ENCODE peak calls at places on chromosomes 12 and 14, in ten cellular contexts. K is activated CD4-positive, alpha-beta T cell treated with anti-CD3 and anti-CD28 coated beads, Interleukin-2, amount 50 U/mL, for 1 hour; F is lower leg skin; E is HFFc6; R is T-helper 17 cell; I is CD8-positive, alpha-beta memory T cell; L is T-helper 2 cell; J is neural progenitor cell; B is activated CD4-positive, CD25-positive, alpha-beta regulatory T cell; H is lung. T is an unnamed sample.

GRCh38 chr12:82688619-82689018 is 1.9 kb downstream of the TMTC2 start:
- DNase-seq in F (no peak), H (no peak), B (no peak), J (peak; percentile 15), L (no peak), R (no peak), I (no peak), E (no peak), K (no peak), T (no peak)

GRCh38 chr12:48106574-48107251 is 834 bp upstream of the SENP1 start:
- DNase-seq in K (no peak), H (no peak), I (no peak), E (no peak), L (no peak), R (no peak), F (no peak), J (no peak), B (no peak), T (peak; percentile 15)

GRCh38 chr12:6373022-6373787 is 2.2 kb downstream of the SCNN1A start:
- DNase-seq in K (no peak), I (no peak), H (no peak), L (no peak), E (no peak), J (no peak), F (no peak), B (no peak), R (no peak), T (no peak)

GRCh38 chr12:131598717-131599116 is 112.2 kb upstream of the SFSWAP start:
- DNase-seq in J (no peak), L (no peak), H (no peak), R (no peak), I (no peak), B (no peak), F (no peak), K (no peak), E (no peak), T (no peak)

GRCh38 chr12:57523706-57524614 is 1.3 kb downstream of the MBD6 start:
- DNase-seq in K (no peak), F (no peak), E (no peak), B (no peak), R (no peak), J (no peak), L (no peak), H (no peak), I (no peak), T (no peak)

GRCh38 chr12:2017724-2018337 is 13.6 kb upstream of the DCP1B start:
- DNase-seq in R (no peak), J (peak; percentile 49), B (no peak), H (no peak), F (no peak), E (no peak), L (no peak), I (no peak), K (no peak), T (no peak)

GRCh38 chr14:88914956-88915355 is 90.5 kb downstream of the TTC8 start:
- DNase-seq in L (no peak), E (no peak), B (no peak), F (no peak), I (no peak), J (no peak), H (no peak), R (no peak), K (no peak), T (no peak)

GRCh38 chr14:54786191-54786755 is 116.4 kb downstream of the GCH1 start:
- DNase-seq in E (no peak), H (no peak), F (no peak), I (no peak), R (no peak), B (no peak), L (no peak), J (no peak), K (no peak), T (no peak)

GRCh38 chr12:12733118-12733517 is 15.9 kb downstream of the CDKN1B start:
- DNase-seq in B (no peak), R (no peak), H (no peak), E (no peak), J (no peak), F (no peak), K (no peak), I (no peak), L (no peak), T (no peak)

GRCh38 chr12:126847005-126847629 is 1419.9 kb upstream of the TMEM132C start:
- DNase-seq in B (no peak), K (no peak), R (no peak), J (no peak), H (no peak), I (no peak), E (no peak), F (no peak), L (no peak), T (no peak)

GRCh38 chr12:14325716-14326343 is 39.7 kb upstream of the ATF7IP start:
- DNase-seq in E (no peak), F (no peak), H (no peak), R (no peak), I (no peak), B (no peak), L (no peak), K (no peak), J (no peak), T (no peak)

GRCh38 chr12:120101617-120102016 is 14.9 kb downstream of the RAB35 start:
- DNase-seq in R (no peak), K (no peak), L (no peak), F (no peak), H (no peak), J (no peak), I (no peak), E (no peak), B (no peak), T (no peak)

GRCh38 chr12:65355461-65355860 is 77.0 kb downstream of the MSRB3 start:
- DNase-seq in H (no peak), L (no peak), E (no peak), K (no peak), R (no peak), B (no peak), I (no peak), F (no peak), J (no peak), T (no peak)

GRCh38 chr12:92369643-92370042 is 224.0 kb upstream of the BTG1 start:
- DNase-seq in L (no peak), E (peak; percentile 94), J (no peak), F (no peak), K (no peak), I (no peak), R (no peak), B (no peak), H (no peak), T (no peak)

GRCh38 chr12:132124766-132125425 is 19.2 kb downstream of the DDX51 start:
- DNase-seq in L (no peak), I (no peak), F (no peak), B (no peak), J (no peak), K (no peak), H (no peak), E (no peak), R (no peak), T (no peak)

GRCh38 chr14:32224731-32225377 is 21.8 kb upstream of the RNU6-8 start:
- DNase-seq in K (no peak), H (no peak), F (no peak), L (no peak), J (peak; percentile 47), R (no peak), I (no peak), E (peak; percentile 42), B (no peak), T (no peak)

GRCh38 chr14:32846821-32847220 is 91.9 kb upstream of the NPAS3 start:
- DNase-seq in H (no peak), I (no peak), R (no peak), B (no peak), J (no peak), K (no peak), F (no peak), L (no peak), E (no peak), T (no peak)

GRCh38 chr14:54746019-54746418 is 156.6 kb downstream of the GCH1 start:
- DNase-seq in J (no peak), B (no peak), R (no peak), F (no peak), L (no peak), K (no peak), I (no peak), E (no peak), H (no peak), T (no peak)

GRCh38 chr12:58727526-58727925 is 192.8 kb downstream of the LRIG3 start:
- DNase-seq in R (no peak), J (no peak), F (no peak), I (no peak), K (no peak), H (no peak), E (no peak), L (no peak), B (no peak), T (no peak)

GRCh38 chr12:8644345-8645248 is 18.0 kb downstream of the MFAP5 start:
- DNase-seq in E (no peak), K (peak; percentile 26), R (no peak), I (peak; percentile 9), H (no peak), J (no peak), L (no peak), B (peak; percentile 4), F (no peak), T (peak; percentile 12)

GRCh38 chr14:93804654-93805053 is 16.4 kb upstream of the PRIMA1 start:
- DNase-seq in R (no peak), H (no peak), E (no peak), F (no peak), B (no peak), K (no peak), I (no peak), J (no peak), L (no peak), T (no peak)

GRCh38 chr12:40692617-40693502 is 621 bp downstream of the CNTN1 start:
- DNase-seq in H (peak; percentile 32), F (no peak), J (peak; percentile 37), E (no peak), L (no peak), K (no peak), B (no peak), R (no peak), I (no peak), T (no peak)

GRCh38 chr14:24982472-24983155 is 67.3 kb downstream of the STXBP6 start:
- DNase-seq in H (no peak), E (peak; percentile 77), B (no peak), J (no peak), F (no peak), I (no peak), L (no peak), K (no peak), R (no peak), T (no peak)

GRCh38 chr14:106691601-106692291 is 1165.4 kb downstream of the TMEM121 start:
- DNase-seq in K (peak; percentile 62), H (no peak), E (no peak), J (no peak), L (peak; percentile 47), R (peak; percentile 36), F (no peak), B (peak; percentile 15), I (peak; percentile 45), T (peak; percentile 74)

GRCh38 chr12:106118278-106118820 is 20.4 kb downstream of the NUAK1 start:
- DNase-seq in J (no peak), E (peak; percentile 30), B (no peak), L (no peak), I (no peak), H (no peak), R (no peak), K (no peak), F (no peak), T (no peak)

GRCh38 chr14:69518341-69519101 is 34.0 kb downstream of the PLEKHD1 start:
- DNase-seq in J (peak; percentile 16), F (no peak), R (no peak), L (no peak), H (peak; percentile 65), I (no peak), B (no peak), K (no peak), E (peak; percentile 22), T (no peak)

GRCh38 chr12:89948266-89949175 is 239.9 kb upstream of the ATP2B1 start:
- DNase-seq in F (no peak), R (no peak), L (no peak), E (no peak), B (no peak), H (no peak), J (no peak), I (no peak), K (no peak), T (no peak)

GRCh38 chr12:4908694-4909396 is 860 bp upstream of the KCNA1 start:
- DNase-seq in I (no peak), R (no peak), H (no peak), L (no peak), B (no peak), E (no peak), F (no peak), K (no peak), J (peak; percentile 97), T (no peak)

T was measured in B cell.